ENCODE peak calls at places on chromosomes 11 and 22, in nine cellular contexts. I is transverse colon, D is uterus, O is sigmoid colon, P is H54, L is ovary, J is heart left ventricle, Z is tibial nerve, G is HCT116. S is an unnamed sample.

GRCh38 chr11:121741954-121742361 is 289.2 kb upstream of the SORL1-AS1 start:
- DNase-seq in L (peak), I (peak), J (peak), Z (peak), O (peak), P (no peak), G (no peak), D (peak), S (peak)

GRCh38 chr11:15073361-15074205 is at the start of gene CALCB:
- DNase-seq in J (no peak), L (no peak), O (no peak), P (no peak), Z (no peak), I (no peak), G (no peak), D (no peak), S (peak)

GRCh38 chr11:106920899-106921504 is 97.3 kb downstream of the GUCY1A2 start:
- DNase-seq in D (no peak), I (no peak), Z (no peak), J (no peak), P (no peak), L (no peak), G (no peak), O (no peak), S (no peak)

GRCh38 chr11:3983101-3983500 is 111.5 kb upstream of the RRM1 start:
- DNase-seq in O (no peak), D (no peak), P (no peak), L (no peak), J (no peak), I (no peak), G (no peak), Z (no peak), S (no peak)

GRCh38 chr11:116312560-116313340 is 460.0 kb downstream of the BUD13 start:
- DNase-seq in L (peak), P (no peak), J (peak), G (no peak), O (peak), I (peak), Z (peak), D (peak), S (peak)

GRCh38 chr11:68163691-68164090 is 42.5 kb upstream of the CHKA start:
- DNase-seq in D (no peak), J (no peak), P (no peak), G (no peak), L (no peak), O (no peak), I (no peak), Z (no peak), S (no peak)

GRCh38 chr22:23085785-23086184 is 15.5 kb downstream of the GNAZ start:
- DNase-seq in Z (no peak), J (no peak), D (no peak), L (no peak), G (no peak), O (no peak), P (no peak), I (no peak), S (no peak)

GRCh38 chr22:29004647-29005371 is 56.8 kb downstream of the C22orf31 start:
- DNase-seq in I (peak), J (peak), D (peak), G (peak), L (peak), P (no peak), O (no peak), Z (no peak), S (peak)

GRCh38 chr11:32893947-32894827 is 1.6 kb downstream of the QSER1 start:
- DNase-seq in I (peak), J (no peak), D (no peak), G (peak), Z (peak), O (no peak), P (peak), L (peak), S (peak)

GRCh38 chr11:68043349-68044144 is 4.7 kb downstream of the TCIRG1 start:
- DNase-seq in D (peak), G (no peak), J (no peak), P (peak), L (peak), I (no peak), O (peak), Z (no peak), S (no peak)

GRCh38 chr11:19723572-19724342 is 11.1 kb downstream of the NAV2 start:
- DNase-seq in D (no peak), P (no peak), Z (no peak), I (no peak), J (no peak), O (peak), G (peak), L (no peak), S (peak)

GRCh38 chr22:47165998-47166397 is 403.5 kb downstream of the TBC1D22A start:
- DNase-seq in P (no peak), I (no peak), J (peak), G (no peak), D (peak), Z (no peak), O (peak), L (peak), S (peak)

GRCh38 chr22:47629273-47629711 is 866.8 kb downstream of the TBC1D22A start:
- DNase-seq in L (peak), D (no peak), O (no peak), J (no peak), G (no peak), I (no peak), Z (no peak), P (no peak), S (no peak)

GRCh38 chr11:115488945-115489344 is 15.3 kb downstream of the CADM1 start:
- DNase-seq in P (no peak), L (no peak), G (no peak), J (no peak), Z (no peak), O (no peak), I (no peak), D (no peak), S (no peak)

GRCh38 chr11:22713336-22713735 is 46.9 kb downstream of the GAS2 start:
- DNase-seq in D (no peak), Z (no peak), P (no peak), I (no peak), J (no peak), G (no peak), O (no peak), L (no peak), S (no peak)

GRCh38 chr11:20840341-20840740 is 171.0 kb downstream of the NELL1 start:
- DNase-seq in I (no peak), J (no peak), P (no peak), O (no peak), Z (no peak), L (no peak), D (no peak), G (no peak), S (peak)

GRCh38 chr22:32940736-32941135 is 117.4 kb downstream of the SYN3 start:
- DNase-seq in Z (no peak), J (no peak), I (no peak), G (no peak), P (no peak), O (no peak), L (no peak), D (no peak), S (no peak)

GRCh38 chr11:127859941-127860354 is 727.4 kb downstream of the ETS1 start:
- DNase-seq in I (no peak), G (no peak), Z (no peak), L (no peak), O (no peak), J (no peak), P (no peak), D (no peak), S (no peak)

GRCh38 chr22:43255299-43255698 is 68.4 kb upstream of the TTLL12 start:
- DNase-seq in G (no peak), J (no peak), Z (no peak), P (no peak), D (no peak), I (no peak), O (no peak), L (no peak), S (no peak)

GRCh38 chr11:46369458-46370152 is 11.9 kb upstream of the MDK start:
- DNase-seq in O (no peak), I (peak), L (peak), G (peak), P (peak), D (peak), J (no peak), Z (peak), S (peak)
- TF ChIP-seq POLR2A in O (no peak), I (no peak), L (no peak), G (no peak), P (no peak), D (no peak), J (no peak), Z (no peak), S (no peak)

GRCh38 chr22:45235851-45236342 is 4.8 kb downstream of the KIAA0930 start:
- DNase-seq in Z (no peak), P (no peak), O (no peak), J (no peak), D (no peak), G (no peak), L (no peak), I (peak), S (no peak)

GRCh38 chr22:45233386-45233785 is 7.3 kb downstream of the KIAA0930 start:
- DNase-seq in O (no peak), G (no peak), J (no peak), I (no peak), D (no peak), P (no peak), L (no peak), Z (no peak), S (no peak)

GRCh38 chr22:45233827-45234226 is 6.9 kb downstream of the KIAA0930 start:
- DNase-seq in L (no peak), G (no peak), J (no peak), Z (no peak), I (no peak), P (no peak), O (no peak), D (no peak), S (no peak)

GRCh38 chr22:45237065-45237990 is 3.4 kb downstream of the KIAA0930 start:
- DNase-seq in G (no peak), Z (no peak), L (no peak), I (no peak), P (no peak), D (no peak), O (no peak), J (no peak), S (no peak)

GRCh38 chr22:45235101-45235777 is 5.5 kb downstream of the KIAA0930 start:
- DNase-seq in Z (no peak), P (no peak), L (no peak), G (no peak), D (no peak), I (peak), O (no peak), J (peak), S (peak)
- TF ChIP-seq POLR2A in Z (no peak), P (no peak), L (no peak), G (no peak), D (no peak), I (no peak), O (no peak), J (no peak), S (no peak)

GRCh38 chr22:17171313-17172171 is 12.5 kb upstream of the HDHD5 start:
- DNase-seq in I (peak), O (peak), P (peak), Z (peak), D (peak), G (peak), J (peak), L (peak), S (peak)
- TF ChIP-seq POLR2A in I (peak), O (no peak), P (peak), Z (no peak), D (no peak), G (peak), J (no peak), L (peak), S (peak)

GRCh38 chr11:26847459-26847858 is 125.6 kb upstream of the SLC5A12 start:
- DNase-seq in Z (peak), I (no peak), L (no peak), O (peak), D (no peak), J (no peak), G (no peak), P (no peak), S (no peak)
- TF ChIP-seq POLR2A in Z (no peak), I (no peak), L (no peak), O (no peak), D (no peak), J (no peak), G (no peak), P (no peak), S (no peak)

GRCh38 chr11:9265211-9266131 is at the start of gene DENND5A:
- DNase-seq in I (peak), L (peak), Z (peak), D (peak), J (peak), G (peak), P (peak), O (peak), S (peak)
- TF ChIP-seq POLR2A in I (peak), L (peak), Z (peak), D (peak), J (no peak), G (no peak), P (peak), O (no peak), S (peak)

GRCh38 chr11:63813035-63813562 is at the start of gene SPINDOC:
- DNase-seq in O (peak), Z (peak), D (peak), G (no peak), P (peak), J (peak), L (peak), I (peak), S (peak)
- TF ChIP-seq POLR2A in O (no peak), Z (no peak), D (no peak), G (peak), P (peak), J (no peak), L (no peak), I (no peak), S (no peak)

GRCh38 chr11:64859542-64860414 is 15.3 kb upstream of the CDC42BPG start:
- DNase-seq in D (no peak), G (no peak), Z (no peak), J (no peak), O (no peak), P (no peak), L (no peak), I (peak), S (no peak)
- TF ChIP-seq POLR2A in D (no peak), G (no peak), Z (no peak), J (no peak), O (no peak), P (no peak), L (no peak), I (peak), S (no peak)

GRCh38 chr11:78417175-78417887 is at the start of gene GAB2:
- DNase-seq in J (peak), I (peak), D (no peak), P (no peak), G (no peak), L (no peak), O (no peak), Z (no peak), S (peak)

GRCh38 chr11:78417888-78418583 is 416 bp upstream of the GAB2 start:
- DNase-seq in I (peak), O (peak), Z (peak), P (peak), G (peak), D (peak), L (peak), J (peak), S (peak)

GRCh38 chr11:78415338-78415737 is 2.3 kb downstream of the GAB2 start:
- DNase-seq in O (no peak), P (no peak), J (no peak), Z (no peak), L (no peak), G (no peak), I (no peak), D (no peak), S (no peak)

GRCh38 chr11:78414321-78415051 is 3.1 kb downstream of the GAB2 start:
- DNase-seq in D (no peak), I (no peak), O (no peak), J (no peak), Z (no peak), L (no peak), P (peak), G (no peak), S (no peak)

DNA sequence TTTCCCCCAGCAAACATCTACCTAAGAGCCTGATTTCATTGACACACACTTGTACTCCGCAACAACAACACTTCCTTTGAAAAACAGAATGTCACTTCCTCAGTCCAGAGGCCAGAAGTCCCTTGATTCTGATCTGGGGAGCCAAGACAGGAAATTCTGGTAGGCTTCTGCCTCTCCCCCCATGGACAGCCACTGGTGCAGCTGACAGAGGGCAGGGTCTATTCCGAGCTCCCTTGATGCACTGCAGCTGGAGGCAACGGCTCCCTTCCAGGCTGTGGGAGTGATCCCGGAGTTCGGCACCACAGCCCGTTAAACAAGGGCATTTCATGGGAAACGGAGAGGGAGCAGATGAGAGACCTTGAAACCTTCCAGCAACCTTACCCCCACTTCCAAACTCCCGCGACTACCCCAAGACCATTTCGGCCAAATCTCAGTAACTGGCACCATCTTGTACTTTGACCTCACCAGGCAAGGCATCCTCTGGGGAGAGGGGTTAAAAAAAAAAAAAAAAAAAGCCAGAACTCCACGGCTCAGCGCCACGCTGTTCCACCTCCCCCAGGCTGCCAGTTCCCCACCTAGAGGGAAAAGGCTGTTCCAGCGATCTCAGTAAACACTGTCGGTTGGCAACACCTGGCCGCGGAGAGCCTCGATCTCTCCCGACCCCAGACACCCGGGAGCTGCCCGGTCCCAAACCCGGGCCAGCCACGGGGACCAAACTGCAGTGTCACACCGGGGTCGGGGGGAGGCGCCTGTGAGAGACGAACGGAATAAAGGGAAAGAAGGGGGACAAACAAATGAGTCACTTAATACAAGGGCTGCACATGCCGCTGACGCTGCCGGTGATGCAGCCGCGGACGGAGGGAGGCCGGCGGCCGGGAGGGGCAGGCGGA is 1.1 kb downstream of the GAB2 start:
- DNase-seq in Z (peak), I (peak), L (peak), O (peak), D (peak), P (peak), J (peak), G (peak), S (peak)
- TF ChIP-seq POLR2A in Z (peak), I (peak), L (peak), O (peak), D (peak), P (peak), J (no peak), G (no peak), S (peak)

GRCh38 chr11:72014761-72015320 is 16.1 kb downstream of the IL18BP start:
- DNase-seq in L (no peak), P (no peak), Z (no peak), I (no peak), D (no peak), G (no peak), O (no peak), J (no peak), S (no peak)

GRCh38 chr11:72012897-72013721 is 14.4 kb downstream of the IL18BP start:
- DNase-seq in D (peak), I (no peak), L (peak), J (peak), G (no peak), P (peak), Z (peak), O (peak), S (peak)

GRCh38 chr11:72010529-72011233 is 12.0 kb downstream of the IL18BP start:
- DNase-seq in O (no peak), Z (no peak), J (no peak), P (no peak), G (no peak), L (no peak), I (no peak), D (no peak), S (no peak)

GRCh38 chr11:72013765-72014711 is 15.3 kb downstream of the IL18BP start:
- DNase-seq in J (no peak), G (no peak), I (no peak), Z (no peak), D (no peak), L (no peak), P (no peak), O (no peak), S (no peak)

GRCh38 chr11:72012091-72012630 is 13.5 kb downstream of the IL18BP start:
- DNase-seq in J (no peak), I (no peak), G (no peak), O (no peak), Z (no peak), L (no peak), P (no peak), D (no peak), S (no peak)
- TF ChIP-seq POLR2A in J (no peak), I (no peak), G (no peak), O (no peak), Z (no peak), L (no peak), P (no peak), D (no peak), S (no peak)

S was measured in body of pancreas.